ENCODE peak calls at places on chromosomes 4 and X, in nine cellular contexts. F is Caco-2; G is dermis microvascular lymphatic vessel endothelial cell; V is T follicular helper cell; Q is tibial artery; E is activated CD4-positive, alpha-beta memory T cell treated with anti-CD3 and anti-CD28 coated beads for 36 hours; A is stimulated activated CD4-positive, alpha-beta T cell treated with anti-CD3 and anti-CD28 coated beads, TNF-alpha, amount 100 ng/mL, for 4 hours; K is SW480; U is activated CD8-positive, alpha-beta T cell treated with anti-CD3 and anti-CD28 coated beads for 36 hours. L is an unnamed sample.

GRCh38 chr4:142353149-142353738 is 492.9 kb downstream of the INPP4B start:
- DNase-seq in F (no peak), G (peak), V (no peak), Q (no peak), E (no peak), A (no peak), K (peak), U (no peak), L (no peak)

GRCh38 chrX:19375546-19375945 is 31.8 kb downstream of the PDHA1 start:
- DNase-seq in F (no peak), G (no peak), V (no peak), Q (no peak), E (no peak), A (no peak), K (no peak), U (no peak), L (no peak)

GRCh38 chr4:150569384-150569987 is 12.5 kb upstream of the MAB21L2 start:
- DNase-seq in F (no peak), G (no peak), V (no peak), Q (no peak), E (no peak), A (no peak), K (no peak), U (no peak), L (no peak)

GRCh38 chrX:76428243-76429130 is 977 bp downstream of the MAGEE1 start:
- DNase-seq in F (no peak), G (no peak), V (peak), Q (no peak), E (peak), A (peak), K (no peak), U (peak), L (no peak)

GRCh38 chrX:13008189-13008533 is 33.3 kb downstream of the TMSB4X start:
- DNase-seq in F (no peak), G (no peak), V (no peak), Q (no peak), E (no peak), A (no peak), K (no peak), U (no peak), L (no peak)

GRCh38 chr4:151485541-151486131 is 76.7 kb downstream of the FHIP1A start:
- DNase-seq in F (no peak), G (no peak), V (no peak), Q (no peak), E (no peak), A (no peak), K (no peak), U (no peak), L (no peak)

GRCh38 chr4:184544711-184545409 is 70.5 kb upstream of the IRF2 start:
- DNase-seq in F (no peak), G (no peak), V (no peak), Q (no peak), E (no peak), A (no peak), K (no peak), U (no peak), L (no peak)

GRCh38 chr4:68904786-68905185 is 46.8 kb downstream of the UGT2A3 start:
- DNase-seq in F (peak), G (no peak), V (no peak), Q (no peak), E (no peak), A (no peak), K (no peak), U (no peak), L (no peak)

GRCh38 chr4:86543080-86543479 is 51.0 kb upstream of the PTPN13 start:
- DNase-seq in F (no peak), G (no peak), V (no peak), Q (no peak), E (no peak), A (no peak), K (no peak), U (no peak), L (no peak)

GRCh38 chrX:24364851-24365538 is 4.6 kb downstream of the SUPT20HL1 start:
- DNase-seq in F (no peak), G (no peak), V (no peak), Q (no peak), E (no peak), A (no peak), K (no peak), U (no peak), L (no peak)

GRCh38 chr4:155967098-155967497 is 13.4 kb upstream of the CTSO start:
- DNase-seq in F (no peak), G (no peak), V (no peak), Q (no peak), E (no peak), A (no peak), K (no peak), U (no peak), L (no peak)

GRCh38 chrX:54043696-54044125 is 562 bp downstream of the PHF8 start:
- DNase-seq in F (peak), G (peak), V (peak), Q (no peak), E (peak), A (no peak), K (peak), U (peak), L (no peak)

GRCh38 chrX:74246524-74246923 is 57.5 kb upstream of the ZCCHC13 start:
- DNase-seq in F (no peak), G (no peak), V (no peak), Q (no peak), E (no peak), A (no peak), K (peak), U (no peak), L (no peak)

GRCh38 chrX:10501606-10502005 is 118.8 kb downstream of the MID1 start:
- DNase-seq in F (no peak), G (no peak), V (no peak), Q (no peak), E (no peak), A (no peak), K (no peak), U (no peak), L (no peak)

GRCh38 chr4:119302073-119302832 is 19.7 kb downstream of the FABP2 start:
- DNase-seq in F (no peak), G (no peak), V (no peak), Q (no peak), E (no peak), A (no peak), K (no peak), U (no peak), L (no peak)

GRCh38 chrX:30935985-30936384 is 46.9 kb upstream of the TAB3 start:
- DNase-seq in F (peak), G (no peak), V (no peak), Q (no peak), E (peak), A (no peak), K (peak), U (no peak), L (no peak)

L was measured in amygdala.